ENCODE peak calls at places on chromosomes 13 and 19, in nine cellular contexts. T is foreskin keratinocyte, A is fibroblast of lung, B is mucosa of descending colon, V is PC-3, R is esophagus muscularis mucosa, E is keratinocyte, M is H1, L is HFFc6. P is an unnamed sample.

GRCh38 chr19:46202872-46203860 is 26.4 kb upstream of the IGFL1 start:
- DNase-seq in B (no peak), T (peak; percentile 70), R (no peak), V (peak; percentile 20), A (no peak), L (no peak), E (no peak), M (no peak), P (no peak)

GRCh38 chr19:36423925-36424324 is 5.5 kb upstream of the ZFP82 start:
- DNase-seq in R (no peak), B (no peak), T (no peak), M (no peak), A (no peak), L (no peak), E (no peak), V (no peak), P (no peak)

GRCh38 chr19:30339624-30340525 is 32.3 kb upstream of the ZNF536 start:
- DNase-seq in E (no peak), M (no peak), R (no peak), B (no peak), V (no peak), T (no peak), L (no peak), A (no peak), P (no peak)

GRCh38 chr19:57008432-57008831 is 111.4 kb upstream of the USP29 start:
- DNase-seq in V (no peak), M (no peak), L (no peak), T (no peak), B (no peak), A (no peak), R (no peak), E (no peak), P (no peak)

GRCh38 chr19:23286477-23286876 is 36.3 kb upstream of the ZNF724 start:
- DNase-seq in R (peak; percentile 17), L (no peak), T (no peak), E (no peak), A (no peak), B (no peak), M (peak; percentile 50), V (no peak), P (no peak)

GRCh38 chr19:10006335-10006708 is 4.0 kb downstream of the COL5A3 start:
- DNase-seq in B (no peak), T (no peak), L (no peak), V (no peak), A (peak; percentile 58), M (no peak), E (no peak), R (peak; percentile 91), P (no peak)

GRCh38 chr13:49802410-49802809 is 9.9 kb upstream of the KPNA3 start:
- DNase-seq in R (no peak), B (no peak), V (no peak), T (no peak), A (no peak), E (no peak), M (no peak), L (no peak), P (no peak)

GRCh38 chr13:106568225-106569003 is 477 bp upstream of the ARGLU1 start:
- DNase-seq in R (no peak), L (no peak), B (no peak), M (no peak), V (no peak), E (no peak), T (no peak), A (no peak), P (no peak)

GRCh38 chr19:46639356-46640061 is 3.5 kb upstream of the GNG8 start:
- DNase-seq in E (no peak), B (peak; percentile 65), T (no peak), R (no peak), M (no peak), A (peak; percentile 65), L (peak; percentile 64), V (no peak), P (no peak)

GRCh38 chr13:23147264-23147663 is 33.5 kb upstream of the SGCG start:
- DNase-seq in E (no peak), A (no peak), L (no peak), M (no peak), B (no peak), V (no peak), R (no peak), T (no peak), P (no peak)

GRCh38 chr13:106276876-106277275 is 258.6 kb downstream of the EFNB2 start:
- DNase-seq in A (no peak), B (no peak), M (no peak), T (peak; percentile 74), L (no peak), E (no peak), V (peak; percentile 85), R (no peak), P (no peak)

GRCh38 chr13:24306632-24307031 is 2.7 kb upstream of the C1QTNF9 start:
- DNase-seq in A (peak; percentile 39), B (no peak), R (no peak), T (no peak), V (peak; percentile 67), M (no peak), L (peak; percentile 60), E (no peak), P (no peak)

GRCh38 chr13:99228737-99229691 is 28.4 kb downstream of the UBAC2 start:
- DNase-seq in B (no peak), T (peak; percentile 95), R (no peak), L (peak; percentile 91), V (peak; percentile 78), M (no peak), E (peak; percentile 57), A (peak; percentile 36), P (peak; percentile 9)

GRCh38 chr19:28023064-28023463 is 1189.9 kb downstream of the UQCRFS1 start:
- DNase-seq in B (no peak), R (peak; percentile 78), E (no peak), M (no peak), L (no peak), T (peak; percentile 23), V (no peak), A (no peak), P (no peak)

GRCh38 chr13:33519561-33520479 is 234.3 kb upstream of the STARD13 start:
- DNase-seq in B (no peak), M (no peak), A (peak; percentile 57), R (no peak), L (peak; percentile 83), V (no peak), E (no peak), T (no peak), P (no peak)

GRCh38 chr13:35716186-35716585 is 239.7 kb upstream of the MAB21L1 start:
- DNase-seq in T (no peak), B (no peak), A (peak; percentile 55), E (no peak), R (no peak), M (no peak), V (peak; percentile 74), L (no peak), P (peak; percentile 19)

GRCh38 chr13:100517135-100517534 is 71.5 kb downstream of the GGACT start:
- DNase-seq in T (no peak), A (no peak), R (no peak), V (no peak), M (no peak), E (no peak), L (no peak), B (peak; percentile 71), P (no peak)

GRCh38 chr13:30442854-30443379 is 20.6 kb downstream of the UBE2L5 start:
- DNase-seq in V (no peak), B (no peak), L (no peak), A (no peak), T (no peak), M (no peak), R (peak; percentile 62), E (no peak), P (no peak)

GRCh38 chr13:51380269-51380668 is 40.8 kb downstream of the SERPINE3 start:
- DNase-seq in B (no peak), M (no peak), V (peak; percentile 34), A (peak; percentile 20), T (peak; percentile 34), L (no peak), E (no peak), R (no peak), P (peak; percentile 62)

GRCh38 chr13:74324338-74324737 is 190.1 kb upstream of the KLF12 start:
- DNase-seq in A (no peak), T (no peak), E (no peak), V (no peak), M (no peak), B (no peak), R (no peak), L (no peak), P (no peak)

DNA sequence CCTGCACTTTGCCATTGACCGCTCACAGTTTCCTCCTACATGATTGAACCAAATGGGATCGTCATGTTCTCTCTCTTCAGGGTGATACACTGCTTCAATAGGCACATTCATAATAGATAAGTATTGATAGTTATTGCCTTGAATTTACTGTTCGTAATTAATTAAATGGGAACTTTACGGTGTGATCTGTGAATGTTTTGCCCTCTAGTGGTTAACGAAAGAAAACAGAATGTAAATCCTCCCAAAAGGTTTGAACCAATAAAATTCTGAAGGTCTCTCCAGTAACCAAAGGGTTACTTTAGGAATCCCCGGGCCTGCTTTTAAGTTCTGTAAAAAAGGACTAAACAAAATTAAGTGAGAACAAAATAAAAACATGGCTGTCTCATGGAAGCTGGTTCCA is 389.3 kb downstream of the DACH1 start:
- DNase-seq in M (no peak), B (no peak), E (no peak), A (no peak), T (no peak), L (no peak), V (peak; percentile 30), R (no peak), P (peak; percentile 8)
- TF ChIP-seq CTCF in M (no peak), B (no peak), E (no peak), A (peak; percentile 41), T (no peak), L (peak; percentile 54), V (peak; percentile 72), R (no peak), P (peak; percentile 43)

DNA sequence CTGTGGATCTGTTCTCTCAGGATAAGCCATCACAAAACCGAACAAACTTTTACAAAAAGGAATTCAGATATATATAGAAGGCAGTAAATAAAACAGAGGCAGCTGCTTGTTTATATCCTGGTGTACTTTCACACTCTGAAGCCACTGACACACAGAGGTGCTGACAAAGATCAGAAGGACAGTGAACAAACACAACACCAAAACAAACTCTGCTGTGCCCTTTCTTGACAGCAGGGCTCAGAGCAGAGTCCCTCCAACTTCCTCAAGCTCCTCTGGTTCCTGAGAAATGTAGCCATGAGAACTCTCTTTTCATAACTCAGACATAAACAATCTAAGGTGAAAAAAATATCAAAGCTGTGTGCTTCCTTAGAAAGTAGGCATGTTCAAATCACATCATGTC is 1052.8 kb upstream of the SPRY2 start:
- DNase-seq in L (no peak), V (no peak), M (no peak), E (no peak), T (no peak), B (no peak), R (no peak), A (no peak), P (no peak)
- TF ChIP-seq CTCF in L (no peak), V (no peak), M (no peak), E (no peak), T (no peak), B (no peak), R (no peak), A (no peak), P (no peak)

GRCh38 chr19:15631817-15632216 is 8.9 kb upstream of the CYP4F3 start:
- DNase-seq in M (no peak), A (no peak), B (peak; percentile 39), T (no peak), V (peak; percentile 43), E (no peak), L (no peak), R (no peak), P (peak; percentile 44)
- TF ChIP-seq CTCF in M (peak; percentile 33), A (peak; percentile 11), B (no peak), T (peak; percentile 64), V (peak; percentile 59), E (peak; percentile 63), L (peak; percentile 57), R (peak; percentile 6), P (peak; percentile 63)

GRCh38 chr19:18804643-18805042 is 13.5 kb upstream of the COMP start:
- DNase-seq in A (no peak), T (no peak), B (no peak), M (no peak), L (no peak), E (no peak), V (no peak), R (no peak), P (no peak)
- TF ChIP-seq CTCF in A (no peak), T (no peak), B (no peak), M (no peak), L (no peak), E (no peak), V (no peak), R (no peak), P (no peak)

P was measured in MCF 10A.